ENCODE peak calls at places on chromosomes 16 and 17, in seven cellular contexts. Y is PC-9, W is A549, K is fibroblast of lung, V is left ventricle myocardium inferior, H is thoracic aorta, E is heart right ventricle. F is an unnamed sample.

GRCh38 chr17:60086822-60087591 is 8.3 kb upstream of the HEATR6 start:
- DNase-seq in Y (no peak), W (peak; percentile 29), K (peak; percentile 62), V (no peak), H (no peak), E (no peak), F (no peak)

GRCh38 chr16:73268311-73268997 is 220.5 kb upstream of the ZFHX3 start:
- DNase-seq in Y (no peak), W (peak; percentile 11), K (peak; percentile 18), V (no peak), H (no peak), E (no peak), F (no peak)

GRCh38 chr17:28008526-28008925 is 34.0 kb upstream of the NLK start:
- DNase-seq in Y (peak; percentile 30), W (peak; percentile 46), K (peak; percentile 66), V (peak; percentile 22), H (no peak), E (peak; percentile 18), F (peak; percentile 51)

GRCh38 chr17:6374761-6375312 is 60.1 kb downstream of the AIPL1 start:
- DNase-seq in Y (peak; percentile 17), W (peak; percentile 66), K (peak; percentile 90), V (no peak), H (no peak), E (no peak), F (no peak)

GRCh38 chr17:37490638-37491614 is 1.2 kb downstream of the DUSP14 start:
- DNase-seq in Y (peak; percentile 50), W (peak; percentile 82), K (peak; percentile 89), V (peak; percentile 26), H (no peak), E (no peak), F (peak; percentile 71)

GRCh38 chr17:38591759-38592241 is 14.0 kb downstream of the SRCIN1 start:
- DNase-seq in Y (peak; percentile 47), W (no peak), K (peak; percentile 43), V (no peak), H (no peak), E (no peak), F (no peak)

GRCh38 chr17:2337152-2337810 is at the start of gene SGSM2:
- DNase-seq in Y (peak; percentile 49), W (peak; percentile 55), K (peak; percentile 50), V (peak; percentile 72), H (no peak), E (peak; percentile 74), F (peak; percentile 55)

GRCh38 chr17:17062356-17062755 is 20.1 kb downstream of the MPRIP start:
- DNase-seq in Y (no peak), W (no peak), K (no peak), V (no peak), H (no peak), E (no peak), F (peak; percentile 51)

GRCh38 chr17:45834471-45835396 is 9.9 kb upstream of the SPPL2C start:
- DNase-seq in Y (peak; percentile 32), W (peak; percentile 51), K (no peak), V (no peak), H (no peak), E (no peak), F (no peak)

GRCh38 chr17:81404557-81405165 is 9.4 kb downstream of the BAHCC1 start:
- DNase-seq in Y (no peak), W (no peak), K (no peak), V (no peak), H (no peak), E (no peak), F (no peak)

GRCh38 chr16:72938426-72939164 is 109.3 kb downstream of the ZFHX3 start:
- DNase-seq in Y (no peak), W (peak; percentile 59), K (peak; percentile 88), V (peak; percentile 92), H (peak; percentile 95), E (peak; percentile 83), F (peak; percentile 89)

GRCh38 chr16:81447383-81448101 is 2.9 kb downstream of the CMIP start:
- DNase-seq in Y (peak; percentile 39), W (peak; percentile 69), K (no peak), V (no peak), H (no peak), E (no peak), F (no peak)

DNA sequence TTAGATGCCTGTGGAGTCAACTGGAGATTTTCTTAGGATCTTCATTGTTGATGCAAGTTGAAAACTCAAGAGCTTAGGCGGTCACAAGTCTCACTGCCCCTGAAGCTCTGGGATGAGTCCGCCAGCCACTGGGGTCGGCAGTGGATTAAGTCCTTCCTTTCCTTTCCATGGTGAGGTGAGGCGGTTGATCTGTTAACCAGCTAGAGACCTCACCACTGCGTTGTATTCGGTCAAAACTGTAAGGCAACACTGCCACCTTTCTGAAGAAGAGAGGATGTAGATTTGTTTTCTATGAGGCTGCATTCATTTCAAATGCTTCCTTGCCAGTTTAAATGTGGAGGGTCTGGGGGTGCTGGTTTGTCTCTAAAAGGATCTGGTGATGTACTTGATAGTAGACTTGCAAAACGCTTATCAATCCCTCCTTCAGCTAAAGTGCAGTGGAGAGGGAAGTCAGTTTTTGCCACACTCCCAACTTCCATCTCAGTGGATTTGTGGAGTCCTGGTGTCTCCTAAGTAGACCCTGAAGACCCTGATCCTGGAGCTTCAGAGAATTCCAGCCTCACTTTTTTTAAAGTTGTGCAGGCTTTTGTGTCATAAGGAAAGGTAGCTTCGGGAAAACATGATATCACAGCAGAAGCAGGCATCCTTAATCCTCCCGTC is 1.7 kb downstream of the MYOCD start:
- DNase-seq in Y (no peak), W (peak; percentile 90), K (peak; percentile 56), V (no peak), H (no peak), E (no peak), F (peak; percentile 30)
- TF ChIP-seq CTCF in Y (peak; percentile 18), W (peak; percentile 92), K (peak; percentile 58), V (peak; percentile 61), H (peak; percentile 36), E (peak; percentile 58), F (peak; percentile 45)

DNA sequence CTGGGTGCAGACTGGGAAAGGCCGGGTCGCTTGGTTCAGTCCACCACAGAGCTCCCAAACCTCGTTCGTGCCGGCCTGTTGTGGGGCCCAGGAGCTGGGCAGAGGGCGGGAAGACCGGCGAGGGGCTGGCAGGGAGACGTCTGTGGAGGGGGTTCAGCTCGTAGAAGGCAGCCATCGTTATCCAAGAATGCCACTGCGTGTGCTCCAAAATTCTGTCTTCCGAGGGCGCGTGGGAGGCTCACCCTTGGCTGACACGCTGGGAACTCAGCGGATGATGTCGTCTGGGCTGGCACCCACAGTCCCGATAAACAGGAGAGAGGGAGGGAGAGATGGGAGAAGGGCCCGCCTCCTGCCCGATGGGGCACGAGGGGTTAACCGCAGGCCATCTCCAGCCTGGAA is 103.1 kb downstream of the FOXL1 start:
- DNase-seq in Y (no peak), W (no peak), K (peak; percentile 69), V (peak; percentile 54), H (peak; percentile 50), E (peak; percentile 39), F (no peak)
- H3K27ac ChIP-seq in Y (no peak overlapping the region), W (no peak overlapping the region), K (peak overlapping the region; percentile 74), V (peak overlapping the region; percentile 85), H (peak overlapping the region; percentile 96), E (peak overlapping the region; percentile 58), F (no peak overlapping the region)

DNA sequence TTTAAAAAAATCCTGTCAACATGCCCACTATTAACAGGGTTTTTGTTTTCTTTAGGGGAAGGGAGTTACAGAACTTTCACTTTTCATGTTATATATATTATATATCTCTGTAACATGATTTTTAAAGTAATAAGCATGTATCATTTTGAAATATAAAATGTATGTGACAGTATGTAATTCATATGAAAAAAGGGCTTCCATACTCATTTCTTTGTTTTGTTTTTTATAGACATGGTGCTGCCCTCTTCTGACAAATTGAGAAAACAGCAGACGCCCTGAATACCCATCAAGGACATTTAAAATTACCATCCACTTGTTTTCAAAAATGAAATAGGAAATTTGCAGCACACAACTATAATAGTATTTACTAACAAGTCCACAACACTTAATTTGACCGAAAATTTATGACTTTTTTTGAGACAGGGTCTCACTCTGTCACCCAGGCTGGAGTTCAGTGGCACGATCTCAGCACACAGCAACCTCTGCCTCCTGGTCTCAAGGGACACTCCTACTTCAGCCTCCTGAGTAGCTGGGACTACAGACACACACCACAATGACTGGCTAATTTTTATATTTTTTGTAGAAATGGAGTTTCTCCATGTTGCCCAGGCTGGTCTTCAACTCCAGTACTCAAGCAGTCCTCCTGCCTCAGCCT is 30.4 kb downstream of the CFDP1 start:
- DNase-seq in Y (peak; percentile 8), W (peak; percentile 44), K (peak; percentile 44), V (no peak), H (no peak), E (no peak), F (no peak)
- TF ChIP-seq CTCF in Y (peak; percentile 77), W (peak; percentile 77), K (peak; percentile 57), V (peak; percentile 82), H (peak; percentile 65), E (peak; percentile 68), F (peak; percentile 35)

DNA sequence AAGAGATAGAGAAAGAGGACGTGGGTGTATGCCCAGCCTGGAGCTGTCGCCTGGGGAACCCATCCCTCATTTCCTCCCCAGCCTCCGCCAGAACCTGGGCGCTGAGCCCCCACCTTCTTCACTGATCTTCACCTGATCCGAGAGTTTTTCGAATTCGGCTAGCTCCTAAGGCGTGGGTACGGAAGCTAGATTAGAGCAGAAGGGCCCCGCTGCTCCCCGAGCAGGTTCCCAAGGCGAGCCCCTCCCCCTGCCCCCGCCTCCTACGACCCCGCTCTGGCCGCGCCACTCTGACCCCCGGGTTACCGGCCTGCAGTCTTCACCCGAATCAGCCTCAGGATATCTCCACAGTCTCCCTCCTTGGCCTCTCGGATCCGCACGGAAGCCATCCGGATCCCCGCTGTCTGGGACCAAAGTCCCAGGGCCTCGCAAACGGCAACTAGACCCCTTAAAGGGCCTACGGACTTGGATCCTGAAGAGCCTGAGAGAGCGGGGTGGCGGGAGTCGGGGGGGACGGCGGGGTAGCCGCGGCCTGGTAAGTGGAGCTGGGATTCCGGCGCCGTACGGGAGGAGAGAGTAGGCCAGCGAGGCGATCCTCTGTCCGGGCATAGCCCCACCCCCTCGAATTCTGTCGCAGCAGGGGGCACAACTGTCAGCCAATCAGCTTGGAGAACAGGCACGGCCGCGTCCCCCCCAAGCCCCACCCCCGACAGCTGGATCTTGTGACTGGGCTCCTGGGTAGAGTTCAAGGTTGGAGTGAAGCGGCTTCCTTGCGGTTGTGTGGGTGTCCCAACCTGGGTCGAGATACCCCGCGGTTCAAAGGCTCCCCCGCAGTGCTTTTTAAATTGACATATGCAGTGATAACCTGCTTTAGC is at the start of gene SAT2:
- DNase-seq in Y (peak; percentile 97), W (peak; percentile 94), K (peak; percentile 90), V (peak; percentile 96), H (peak; percentile 80), E (peak; percentile 94), F (peak; percentile 97)
- H3K27ac ChIP-seq in Y (peak within 1 kb of the TSS; percentile 47), W (peak within 1 kb of the TSS; percentile 93), K (peak within 1 kb of the TSS; percentile 83), V (peak within 1 kb of the TSS; percentile 92), H (peak within 1 kb of the TSS; percentile 92), E (peak within 1 kb of the TSS; percentile 94), F (peak within 1 kb of the TSS; percentile 96)